ENCODE peak calls at places on chromosomes 4 and X, in six cellular contexts. One of them, this sample, is unnamed.

GRCh38 chr4:1290165-1290977 is 680 bp downstream of the MAEA start:
- DNase-seq in neuronal stem cell: no peak
- DNase-seq in IMR-90: peak
- DNase-seq in trophoblast cell: peak
- DNase-seq in H1: no peak
- DNase-seq in mesenchymal stem cell: peak
- DNase-seq in this sample: peak

GRCh38 chr4:137421796-137422195 is 110.5 kb downstream of the PCDH18 start:
- DNase-seq in neuronal stem cell: no peak
- DNase-seq in IMR-90: peak
- DNase-seq in trophoblast cell: no peak
- DNase-seq in H1: no peak
- DNase-seq in mesenchymal stem cell: peak
- DNase-seq in this sample: no peak

GRCh38 chrX:20063716-20064351 is 52.9 kb downstream of the MAP7D2 start:
- DNase-seq in neuronal stem cell: no peak
- DNase-seq in IMR-90: peak
- DNase-seq in trophoblast cell: no peak
- DNase-seq in H1: peak
- DNase-seq in mesenchymal stem cell: no peak
- DNase-seq in this sample: peak

GRCh38 chrX:150100261-150100660 is 162.0 kb upstream of the EOLA2 start:
- DNase-seq in neuronal stem cell: no peak
- DNase-seq in IMR-90: peak
- DNase-seq in trophoblast cell: no peak
- DNase-seq in H1: no peak
- DNase-seq in mesenchymal stem cell: no peak
- DNase-seq in this sample: no peak

GRCh38 chrX:155259752-155260151 is 4.5 kb downstream of the RAB39B start:
- DNase-seq in neuronal stem cell: no peak
- DNase-seq in IMR-90: no peak
- DNase-seq in trophoblast cell: no peak
- DNase-seq in H1: no peak
- DNase-seq in mesenchymal stem cell: no peak
- DNase-seq in this sample: no peak

GRCh38 chr4:129094347-129094746 is 1.0 kb upstream of the SCLT1 start:
- DNase-seq in neuronal stem cell: no peak
- DNase-seq in IMR-90: no peak
- DNase-seq in trophoblast cell: peak
- DNase-seq in H1: no peak
- DNase-seq in mesenchymal stem cell: peak
- DNase-seq in this sample: no peak

GRCh38 chrX:71224098-71224708 is 1.2 kb downstream of the GJB1 start:
- DNase-seq in neuronal stem cell: no peak
- DNase-seq in IMR-90: no peak
- DNase-seq in trophoblast cell: no peak
- DNase-seq in H1: no peak
- DNase-seq in mesenchymal stem cell: no peak
- DNase-seq in this sample: no peak

GRCh38 chrX:22365460-22365859 is 92.7 kb downstream of the CBLL2 start:
- DNase-seq in neuronal stem cell: no peak
- DNase-seq in IMR-90: peak
- DNase-seq in trophoblast cell: no peak
- DNase-seq in H1: no peak
- DNase-seq in mesenchymal stem cell: peak
- DNase-seq in this sample: no peak

GRCh38 chr4:112060212-112060611 is 85.0 kb upstream of the FAM241A start:
- DNase-seq in neuronal stem cell: peak
- DNase-seq in IMR-90: peak
- DNase-seq in trophoblast cell: peak
- DNase-seq in H1: no peak
- DNase-seq in mesenchymal stem cell: peak
- DNase-seq in this sample: peak

GRCh38 chr4:183905593-183906485 is 732 bp downstream of the STOX2 start:
- DNase-seq in neuronal stem cell: peak
- DNase-seq in IMR-90: peak
- DNase-seq in trophoblast cell: peak
- DNase-seq in H1: peak
- DNase-seq in mesenchymal stem cell: peak
- DNase-seq in this sample: peak

GRCh38 chrX:3811331-3812311 is 98.2 kb upstream of the PRKX start:
- DNase-seq in neuronal stem cell: no peak
- DNase-seq in IMR-90: peak
- DNase-seq in trophoblast cell: no peak
- DNase-seq in H1: no peak
- DNase-seq in mesenchymal stem cell: peak
- DNase-seq in this sample: no peak

GRCh38 chrX:37754518-37754917 is 25.3 kb upstream of the CYBB start:
- DNase-seq in neuronal stem cell: no peak
- DNase-seq in IMR-90: no peak
- DNase-seq in trophoblast cell: no peak
- DNase-seq in H1: no peak
- DNase-seq in mesenchymal stem cell: no peak
- DNase-seq in this sample: no peak

GRCh38 chr4:151267822-151268535 is 9.0 kb upstream of the PRSS48 start:
- DNase-seq in neuronal stem cell: no peak
- DNase-seq in IMR-90: peak
- DNase-seq in trophoblast cell: peak
- DNase-seq in H1: no peak
- DNase-seq in mesenchymal stem cell: no peak
- DNase-seq in this sample: no peak

GRCh38 chrX:134338527-134338926 is 101.5 kb downstream of the CCDC160 start:
- DNase-seq in neuronal stem cell: no peak
- DNase-seq in IMR-90: no peak
- DNase-seq in trophoblast cell: no peak
- DNase-seq in H1: no peak
- DNase-seq in mesenchymal stem cell: no peak
- DNase-seq in this sample: no peak

GRCh38 chr4:136864580-136865185 is 667.6 kb downstream of the PCDH18 start:
- DNase-seq in neuronal stem cell: peak
- DNase-seq in IMR-90: peak
- DNase-seq in trophoblast cell: peak
- DNase-seq in H1: no peak
- DNase-seq in mesenchymal stem cell: peak
- DNase-seq in this sample: peak

GRCh38 chrX:56798866-56799864 is 70.1 kb downstream of the NBDY start:
- DNase-seq in neuronal stem cell: no peak
- DNase-seq in IMR-90: no peak
- DNase-seq in trophoblast cell: peak
- DNase-seq in H1: peak
- DNase-seq in mesenchymal stem cell: no peak
- DNase-seq in this sample: peak

GRCh38 chr4:184774152-184774551 is 40.3 kb upstream of the CENPU start:
- DNase-seq in neuronal stem cell: no peak
- DNase-seq in IMR-90: no peak
- DNase-seq in trophoblast cell: no peak
- DNase-seq in H1: no peak
- DNase-seq in mesenchymal stem cell: no peak
- DNase-seq in this sample: no peak

GRCh38 chr4:163548481-163549243 is 54.2 kb downstream of the TMA16 start:
- DNase-seq in neuronal stem cell: peak
- DNase-seq in IMR-90: peak
- DNase-seq in trophoblast cell: peak
- DNase-seq in H1: no peak
- DNase-seq in mesenchymal stem cell: peak
- DNase-seq in this sample: peak

GRCh38 chr4:23775694-23776093 is 114.2 kb downstream of the PPARGC1A start:
- DNase-seq in neuronal stem cell: no peak
- DNase-seq in IMR-90: no peak
- DNase-seq in trophoblast cell: no peak
- DNase-seq in H1: no peak
- DNase-seq in mesenchymal stem cell: no peak
- DNase-seq in this sample: peak

GRCh38 chr4:184114431-184114830 is 103.2 kb downstream of the ENPP6 start:
- DNase-seq in neuronal stem cell: no peak
- DNase-seq in IMR-90: no peak
- DNase-seq in trophoblast cell: no peak
- DNase-seq in H1: no peak
- DNase-seq in mesenchymal stem cell: no peak
- DNase-seq in this sample: peak

GRCh38 chr4:156734965-156735895 is 236.4 kb downstream of the PDGFC start:
- DNase-seq in neuronal stem cell: no peak
- DNase-seq in IMR-90: peak
- DNase-seq in trophoblast cell: peak
- DNase-seq in H1: no peak
- DNase-seq in mesenchymal stem cell: no peak
- DNase-seq in this sample: no peak

GRCh38 chr4:70505152-70505748 is 13.1 kb upstream of the AMTN start:
- DNase-seq in neuronal stem cell: peak
- DNase-seq in IMR-90: peak
- DNase-seq in trophoblast cell: peak
- DNase-seq in H1: peak
- DNase-seq in mesenchymal stem cell: peak
- DNase-seq in this sample: peak

GRCh38 chr4:125483278-125483677 is 168.5 kb downstream of the FAT4 start:
- DNase-seq in neuronal stem cell: no peak
- DNase-seq in IMR-90: peak
- DNase-seq in trophoblast cell: peak
- DNase-seq in H1: no peak
- DNase-seq in mesenchymal stem cell: no peak
- DNase-seq in this sample: no peak

GRCh38 chrX:144918936-144919335 is 328.4 kb upstream of the SPANXN1 start:
- DNase-seq in neuronal stem cell: no peak
- DNase-seq in IMR-90: no peak
- DNase-seq in trophoblast cell: no peak
- DNase-seq in H1: no peak
- DNase-seq in mesenchymal stem cell: no peak
- DNase-seq in this sample: no peak

GRCh38 chr4:24858550-24858949 is 54.3 kb downstream of the CCDC149 start:
- DNase-seq in neuronal stem cell: no peak
- DNase-seq in IMR-90: no peak
- DNase-seq in trophoblast cell: no peak
- DNase-seq in H1: no peak
- DNase-seq in mesenchymal stem cell: no peak
- DNase-seq in this sample: no peak

GRCh38 chrX:107050195-107050709 is 50.2 kb upstream of the MORC4 start:
- DNase-seq in neuronal stem cell: no peak
- DNase-seq in IMR-90: no peak
- DNase-seq in trophoblast cell: no peak
- DNase-seq in H1: no peak
- DNase-seq in mesenchymal stem cell: no peak
- DNase-seq in this sample: no peak

DNA sequence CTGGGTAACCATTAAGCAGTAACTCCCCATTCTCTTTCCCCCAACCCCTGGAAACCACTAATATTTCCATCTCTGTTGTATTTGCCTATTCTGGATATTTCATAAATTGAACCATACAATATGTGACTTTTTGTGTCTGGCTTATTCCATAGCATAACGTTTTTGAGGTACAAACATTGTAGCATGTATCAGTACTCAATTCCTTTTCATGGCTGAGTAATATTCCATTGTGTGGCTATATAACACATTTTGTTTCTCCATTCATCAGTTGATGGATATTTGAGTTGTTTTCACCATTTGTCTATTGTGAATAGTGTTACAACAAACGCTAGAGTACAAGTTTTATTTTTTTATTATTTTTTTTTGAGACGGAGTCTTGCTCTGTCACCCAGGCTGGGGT is 55.0 kb upstream of the MORC4 start:
- DNase-seq in neuronal stem cell: no peak
- DNase-seq in IMR-90: no peak
- DNase-seq in trophoblast cell: no peak
- DNase-seq in H1: no peak
- DNase-seq in mesenchymal stem cell: no peak
- DNase-seq in this sample: no peak
- H3K4me3 ChIP-seq in neuronal stem cell: no peak
- H3K4me3 ChIP-seq in IMR-90: no peak
- H3K4me3 ChIP-seq in trophoblast cell: no peak
- H3K4me3 ChIP-seq in H1: no peak
- H3K4me3 ChIP-seq in mesenchymal stem cell: no peak
- H3K4me3 ChIP-seq in this sample: no peak

GRCh38 chrX:48927125-48927524 is 8.3 kb upstream of the PIM2 start:
- DNase-seq in neuronal stem cell: no peak
- DNase-seq in IMR-90: no peak
- DNase-seq in trophoblast cell: no peak
- DNase-seq in H1: peak
- DNase-seq in mesenchymal stem cell: no peak
- DNase-seq in this sample: peak
- H2BK5ac ChIP-seq in neuronal stem cell: no peak
- H2BK5ac ChIP-seq in IMR-90: no peak
- H2BK5ac ChIP-seq in trophoblast cell: no peak
- H2BK5ac ChIP-seq in H1: peak
- H2BK5ac ChIP-seq in mesenchymal stem cell: no peak
- H2BK5ac ChIP-seq in this sample: peak

GRCh38 chrX:47802589-47802988 is 34.1 kb upstream of the ZNF81 start:
- DNase-seq in neuronal stem cell: no peak
- DNase-seq in IMR-90: peak
- DNase-seq in trophoblast cell: no peak
- DNase-seq in H1: no peak
- DNase-seq in mesenchymal stem cell: no peak
- DNase-seq in this sample: no peak
- H3K4me3 ChIP-seq in neuronal stem cell: no peak
- H3K4me3 ChIP-seq in IMR-90: no peak
- H3K4me3 ChIP-seq in trophoblast cell: no peak
- H3K4me3 ChIP-seq in H1: no peak
- H3K4me3 ChIP-seq in mesenchymal stem cell: no peak
- H3K4me3 ChIP-seq in this sample: no peak

DNA sequence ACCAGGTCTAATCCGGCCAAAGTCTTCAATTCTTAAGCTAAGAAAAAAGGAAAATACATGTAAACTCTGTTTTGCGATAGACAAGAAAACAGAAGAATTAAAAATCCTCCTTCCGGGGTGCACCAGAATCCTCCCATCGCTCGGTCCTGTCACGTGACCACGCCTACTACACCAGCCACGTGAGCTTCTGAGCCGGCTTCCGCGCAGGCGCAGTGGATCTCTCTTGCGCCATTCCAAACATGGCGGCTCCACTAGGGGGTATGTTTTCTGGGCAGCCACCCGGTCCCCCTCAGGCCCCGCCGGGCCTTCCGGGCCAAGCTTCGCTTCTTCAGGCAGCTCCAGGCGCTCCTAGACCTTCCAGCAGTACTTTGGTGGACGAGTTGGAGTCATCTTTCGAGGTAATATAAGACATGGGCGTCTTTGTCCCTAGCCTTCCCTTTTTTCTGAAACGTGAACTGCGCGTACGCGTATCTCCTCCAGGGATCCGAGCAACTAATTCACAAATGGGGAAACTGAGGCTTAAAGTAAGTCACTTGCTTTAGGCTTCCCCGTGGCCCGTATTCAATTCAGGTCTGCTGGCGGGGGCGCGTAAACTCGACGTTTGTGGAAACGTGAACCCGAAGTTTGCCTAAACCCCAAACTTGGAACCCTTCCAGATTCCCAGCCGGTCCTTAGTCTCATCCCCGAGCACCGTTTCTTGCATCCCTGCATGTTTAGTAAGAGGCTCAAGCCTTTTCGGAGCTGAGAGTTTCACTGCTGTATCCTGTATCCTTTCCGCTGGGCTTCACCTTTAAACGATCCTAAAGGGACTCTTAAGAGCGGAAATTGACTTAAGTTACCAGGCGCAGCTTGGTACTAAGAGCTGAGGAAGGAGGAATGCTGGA is at the start of gene MED28:
- DNase-seq in neuronal stem cell: peak
- DNase-seq in IMR-90: peak
- DNase-seq in trophoblast cell: peak
- DNase-seq in H1: peak
- DNase-seq in mesenchymal stem cell: peak
- DNase-seq in this sample: peak
- H2BK5ac ChIP-seq in neuronal stem cell: no peak
- H2BK5ac ChIP-seq in IMR-90: peak
- H2BK5ac ChIP-seq in trophoblast cell: peak
- H2BK5ac ChIP-seq in H1: peak
- H2BK5ac ChIP-seq in mesenchymal stem cell: peak
- H2BK5ac ChIP-seq in this sample: no peak

This sample was measured in mesendoderm.